ENCODE peak calls at places on chromosomes 11 and 22, in eight cellular contexts. One of them, this sample, is unnamed.

GRCh38 chr22:45271667-45272188 is 13.0 kb upstream of the UPK3A start:
- DNase-seq in chondrocyte: no peak
- DNase-seq in ACHN: no peak
- DNase-seq in T-cell: no peak
- DNase-seq in mucosa of gallbladder: peak
- DNase-seq in activated CD8-positive, alpha-beta memory T cell treated with anti-CD3 and anti-CD28 coated beads, Interleukin-2, amount 50 U/mL, for 48 hours: no peak
- DNase-seq in activated CD4-positive, alpha-beta T cell treated with anti-CD3 and anti-CD28 coated beads, Interleukin-2, amount 50 U/mL, for 1 hour: no peak
- DNase-seq in EH: peak
- DNase-seq in this sample: no peak

GRCh38 chr22:42844756-42845155 is 12.3 kb downstream of the ARFGAP3 start:
- DNase-seq in activated CD8-positive, alpha-beta memory T cell treated with anti-CD3 and anti-CD28 coated beads, Interleukin-2, amount 50 U/mL, for 48 hours: no peak
- DNase-seq in T-cell: no peak
- DNase-seq in chondrocyte: no peak
- DNase-seq in activated CD4-positive, alpha-beta T cell treated with anti-CD3 and anti-CD28 coated beads, Interleukin-2, amount 50 U/mL, for 1 hour: no peak
- DNase-seq in EH: peak
- DNase-seq in mucosa of gallbladder: no peak
- DNase-seq in ACHN: no peak
- DNase-seq in this sample: no peak

GRCh38 chr11:121321614-121322243 is 29.2 kb downstream of the SC5D start:
- DNase-seq in T-cell: peak
- DNase-seq in EH: peak
- DNase-seq in activated CD8-positive, alpha-beta memory T cell treated with anti-CD3 and anti-CD28 coated beads, Interleukin-2, amount 50 U/mL, for 48 hours: no peak
- DNase-seq in ACHN: no peak
- DNase-seq in mucosa of gallbladder: peak
- DNase-seq in activated CD4-positive, alpha-beta T cell treated with anti-CD3 and anti-CD28 coated beads, Interleukin-2, amount 50 U/mL, for 1 hour: peak
- DNase-seq in chondrocyte: no peak
- DNase-seq in this sample: no peak

GRCh38 chr11:1763796-1764661 is at the start of gene CTSD:
- DNase-seq in chondrocyte: peak
- DNase-seq in activated CD4-positive, alpha-beta T cell treated with anti-CD3 and anti-CD28 coated beads, Interleukin-2, amount 50 U/mL, for 1 hour: peak
- DNase-seq in EH: peak
- DNase-seq in activated CD8-positive, alpha-beta memory T cell treated with anti-CD3 and anti-CD28 coated beads, Interleukin-2, amount 50 U/mL, for 48 hours: peak
- DNase-seq in ACHN: peak
- DNase-seq in mucosa of gallbladder: peak
- DNase-seq in T-cell: peak
- DNase-seq in this sample: peak

GRCh38 chr11:77020751-77021150 is 13.4 kb upstream of the B3GNT6 start:
- DNase-seq in activated CD4-positive, alpha-beta T cell treated with anti-CD3 and anti-CD28 coated beads, Interleukin-2, amount 50 U/mL, for 1 hour: no peak
- DNase-seq in EH: no peak
- DNase-seq in activated CD8-positive, alpha-beta memory T cell treated with anti-CD3 and anti-CD28 coated beads, Interleukin-2, amount 50 U/mL, for 48 hours: no peak
- DNase-seq in ACHN: no peak
- DNase-seq in T-cell: no peak
- DNase-seq in mucosa of gallbladder: no peak
- DNase-seq in chondrocyte: no peak
- DNase-seq in this sample: no peak

GRCh38 chr22:24471570-24471969 is 23.6 kb upstream of the UPB1 start:
- DNase-seq in chondrocyte: no peak
- DNase-seq in ACHN: no peak
- DNase-seq in EH: peak
- DNase-seq in T-cell: no peak
- DNase-seq in mucosa of gallbladder: peak
- DNase-seq in activated CD4-positive, alpha-beta T cell treated with anti-CD3 and anti-CD28 coated beads, Interleukin-2, amount 50 U/mL, for 1 hour: no peak
- DNase-seq in activated CD8-positive, alpha-beta memory T cell treated with anti-CD3 and anti-CD28 coated beads, Interleukin-2, amount 50 U/mL, for 48 hours: no peak
- DNase-seq in this sample: no peak

GRCh38 chr11:63931876-63932275 is 6.9 kb upstream of the NAA40 start:
- DNase-seq in chondrocyte: no peak
- DNase-seq in ACHN: no peak
- DNase-seq in T-cell: no peak
- DNase-seq in activated CD8-positive, alpha-beta memory T cell treated with anti-CD3 and anti-CD28 coated beads, Interleukin-2, amount 50 U/mL, for 48 hours: no peak
- DNase-seq in EH: no peak
- DNase-seq in activated CD4-positive, alpha-beta T cell treated with anti-CD3 and anti-CD28 coated beads, Interleukin-2, amount 50 U/mL, for 1 hour: no peak
- DNase-seq in mucosa of gallbladder: no peak
- DNase-seq in this sample: no peak

GRCh38 chr22:38180841-38181452 is 683 bp downstream of the PLA2G6 start:
- DNase-seq in T-cell: peak
- DNase-seq in chondrocyte: peak
- DNase-seq in ACHN: peak
- DNase-seq in mucosa of gallbladder: peak
- DNase-seq in activated CD4-positive, alpha-beta T cell treated with anti-CD3 and anti-CD28 coated beads, Interleukin-2, amount 50 U/mL, for 1 hour: peak
- DNase-seq in activated CD8-positive, alpha-beta memory T cell treated with anti-CD3 and anti-CD28 coated beads, Interleukin-2, amount 50 U/mL, for 48 hours: peak
- DNase-seq in EH: peak
- DNase-seq in this sample: no peak

GRCh38 chr11:76426660-76427059 is 18.2 kb upstream of the EMSY start:
- DNase-seq in activated CD4-positive, alpha-beta T cell treated with anti-CD3 and anti-CD28 coated beads, Interleukin-2, amount 50 U/mL, for 1 hour: no peak
- DNase-seq in chondrocyte: no peak
- DNase-seq in T-cell: no peak
- DNase-seq in activated CD8-positive, alpha-beta memory T cell treated with anti-CD3 and anti-CD28 coated beads, Interleukin-2, amount 50 U/mL, for 48 hours: no peak
- DNase-seq in ACHN: no peak
- DNase-seq in mucosa of gallbladder: no peak
- DNase-seq in EH: no peak
- DNase-seq in this sample: no peak

GRCh38 chr22:31343235-31344191 is 2.6 kb downstream of the PATZ1 start:
- DNase-seq in chondrocyte: no peak
- DNase-seq in T-cell: no peak
- DNase-seq in activated CD4-positive, alpha-beta T cell treated with anti-CD3 and anti-CD28 coated beads, Interleukin-2, amount 50 U/mL, for 1 hour: no peak
- DNase-seq in ACHN: no peak
- DNase-seq in EH: peak
- DNase-seq in mucosa of gallbladder: peak
- DNase-seq in activated CD8-positive, alpha-beta memory T cell treated with anti-CD3 and anti-CD28 coated beads, Interleukin-2, amount 50 U/mL, for 48 hours: peak
- DNase-seq in this sample: peak

GRCh38 chr22:21446128-21446826 is 20.9 kb upstream of the TMEM191C start:
- DNase-seq in chondrocyte: peak
- DNase-seq in mucosa of gallbladder: peak
- DNase-seq in EH: no peak
- DNase-seq in activated CD4-positive, alpha-beta T cell treated with anti-CD3 and anti-CD28 coated beads, Interleukin-2, amount 50 U/mL, for 1 hour: no peak
- DNase-seq in T-cell: no peak
- DNase-seq in ACHN: no peak
- DNase-seq in activated CD8-positive, alpha-beta memory T cell treated with anti-CD3 and anti-CD28 coated beads, Interleukin-2, amount 50 U/mL, for 48 hours: peak
- DNase-seq in this sample: peak

GRCh38 chr11:110184974-110185597 is 91.9 kb downstream of the ZC3H12C start:
- DNase-seq in EH: no peak
- DNase-seq in chondrocyte: no peak
- DNase-seq in ACHN: no peak
- DNase-seq in activated CD8-positive, alpha-beta memory T cell treated with anti-CD3 and anti-CD28 coated beads, Interleukin-2, amount 50 U/mL, for 48 hours: no peak
- DNase-seq in T-cell: no peak
- DNase-seq in mucosa of gallbladder: peak
- DNase-seq in activated CD4-positive, alpha-beta T cell treated with anti-CD3 and anti-CD28 coated beads, Interleukin-2, amount 50 U/mL, for 1 hour: no peak
- DNase-seq in this sample: no peak

GRCh38 chr11:102564110-102564509 is 33.6 kb upstream of the MMP7 start:
- DNase-seq in activated CD8-positive, alpha-beta memory T cell treated with anti-CD3 and anti-CD28 coated beads, Interleukin-2, amount 50 U/mL, for 48 hours: no peak
- DNase-seq in EH: peak
- DNase-seq in chondrocyte: no peak
- DNase-seq in ACHN: peak
- DNase-seq in T-cell: no peak
- DNase-seq in activated CD4-positive, alpha-beta T cell treated with anti-CD3 and anti-CD28 coated beads, Interleukin-2, amount 50 U/mL, for 1 hour: no peak
- DNase-seq in mucosa of gallbladder: no peak
- DNase-seq in this sample: no peak

GRCh38 chr22:44595841-44596341 is 97.9 kb upstream of the RTL6 start:
- DNase-seq in activated CD8-positive, alpha-beta memory T cell treated with anti-CD3 and anti-CD28 coated beads, Interleukin-2, amount 50 U/mL, for 48 hours: no peak
- DNase-seq in EH: no peak
- DNase-seq in chondrocyte: no peak
- DNase-seq in T-cell: no peak
- DNase-seq in ACHN: peak
- DNase-seq in activated CD4-positive, alpha-beta T cell treated with anti-CD3 and anti-CD28 coated beads, Interleukin-2, amount 50 U/mL, for 1 hour: no peak
- DNase-seq in mucosa of gallbladder: no peak
- DNase-seq in this sample: no peak

GRCh38 chr22:49258107-49259010 is 569.3 kb downstream of the BRD1 start:
- DNase-seq in activated CD4-positive, alpha-beta T cell treated with anti-CD3 and anti-CD28 coated beads, Interleukin-2, amount 50 U/mL, for 1 hour: no peak
- DNase-seq in EH: no peak
- DNase-seq in mucosa of gallbladder: no peak
- DNase-seq in T-cell: no peak
- DNase-seq in ACHN: no peak
- DNase-seq in activated CD8-positive, alpha-beta memory T cell treated with anti-CD3 and anti-CD28 coated beads, Interleukin-2, amount 50 U/mL, for 48 hours: no peak
- DNase-seq in chondrocyte: peak
- DNase-seq in this sample: peak

This sample was measured in type B pancreatic cell.